ENCODE peak calls at places on chromosomes 1 and 21, in seven cellular contexts. N, X, R, J, F, T and V are unnamed samples.

GRCh38 chr21:40070871-40071270 is 203.6 kb downstream of the PCP4 start:
- DNase-seq in N (no peak), X (no peak), R (no peak), J (no peak), F (no peak), T (no peak), V (no peak)

GRCh38 chr1:115112496-115113375 is 23.4 kb upstream of the TSPAN2 start:
- DNase-seq in N (no peak), X (no peak), R (peak), J (no peak), F (peak), T (no peak), V (no peak)

GRCh38 chr1:223056802-223057201 is 86.2 kb downstream of the TLR5 start:
- DNase-seq in N (no peak), X (no peak), R (no peak), J (no peak), F (no peak), T (no peak), V (no peak)

GRCh38 chr1:166470465-166470864 is 303.7 kb upstream of the FAM78B start:
- DNase-seq in N (no peak), X (no peak), R (no peak), J (no peak), F (no peak), T (no peak), V (no peak)

GRCh38 chr1:213994888-213995287 is 7.1 kb downstream of the PROX1 start:
- DNase-seq in N (no peak), X (no peak), R (no peak), J (no peak), F (no peak), T (no peak), V (no peak)

GRCh38 chr1:193069748-193070394 is 10.5 kb downstream of the RO60 start:
- DNase-seq in N (peak), X (peak), R (no peak), J (no peak), F (peak), T (no peak), V (no peak)

GRCh38 chr1:52141513-52142219 is at the start of gene ZFYVE9:
- DNase-seq in N (peak), X (peak), R (peak), J (no peak), F (peak), T (peak), V (peak)

GRCh38 chr1:218686258-218686657 is 341.1 kb downstream of the TGFB2 start:
- DNase-seq in N (no peak), X (peak), R (no peak), J (no peak), F (peak), T (no peak), V (no peak)

GRCh38 chr1:230828421-230828820 is 39.9 kb downstream of the C1orf198 start:
- DNase-seq in N (no peak), X (no peak), R (no peak), J (no peak), F (no peak), T (no peak), V (peak)

GRCh38 chr1:216461466-216461865 is 38.2 kb upstream of the USH2A start:
- DNase-seq in N (no peak), X (no peak), R (no peak), J (no peak), F (peak), T (no peak), V (no peak)

GRCh38 chr1:79124756-79125155 is 118.2 kb upstream of the ADGRL4 start:
- DNase-seq in N (no peak), X (peak), R (no peak), J (no peak), F (peak), T (no peak), V (no peak)

GRCh38 chr1:66247415-66248208 is 286.3 kb upstream of the SGIP1 start:
- DNase-seq in N (no peak), X (no peak), R (no peak), J (no peak), F (no peak), T (no peak), V (no peak)

GRCh38 chr1:200272669-200273068 is 137.2 kb downstream of the ZNF281 start:
- DNase-seq in N (no peak), X (no peak), R (no peak), J (no peak), F (no peak), T (no peak), V (no peak)

GRCh38 chr1:232899839-232900238 is 50.6 kb upstream of the NTPCR start:
- DNase-seq in N (peak), X (no peak), R (no peak), J (no peak), F (no peak), T (no peak), V (no peak)

GRCh38 chr1:245310605-245311531 is 156.1 kb downstream of the KIF26B start:
- DNase-seq in N (peak), X (no peak), R (no peak), J (no peak), F (peak), T (no peak), V (no peak)

GRCh38 chr1:246786606-246787238 is 62.5 kb downstream of the SCCPDH start:
- DNase-seq in N (no peak), X (no peak), R (no peak), J (no peak), F (no peak), T (no peak), V (no peak)

GRCh38 chr1:95657248-95657647 is 423.2 kb downstream of the RWDD3 start:
- DNase-seq in N (no peak), X (no peak), R (no peak), J (no peak), F (no peak), T (no peak), V (no peak)

GRCh38 chr1:51288578-51288977 is 41.8 kb downstream of the TTC39A start:
- DNase-seq in N (no peak), X (no peak), R (no peak), J (no peak), F (no peak), T (no peak), V (no peak)

GRCh38 chr1:228867093-228867950 is 132.0 kb downstream of the RHOU start:
- DNase-seq in N (no peak), X (no peak), R (no peak), J (no peak), F (no peak), T (no peak), V (no peak)

GRCh38 chr21:25179116-25179515 is 428.2 kb downstream of the MRPL39 start:
- DNase-seq in N (no peak), X (peak), R (no peak), J (no peak), F (peak), T (no peak), V (no peak)

GRCh38 chr21:34313116-34313515 is 50.7 kb upstream of the KCNE2 start:
- DNase-seq in N (no peak), X (no peak), R (no peak), J (no peak), F (peak), T (no peak), V (no peak)

GRCh38 chr1:200038987-200039848 is 11.7 kb downstream of the NR5A2 start:
- DNase-seq in N (no peak), X (peak), R (no peak), J (no peak), F (peak), T (peak), V (peak)

GRCh38 chr1:198158766-198159589 is 2.2 kb downstream of the NEK7 start:
- DNase-seq in N (peak), X (peak), R (peak), J (peak), F (peak), T (peak), V (peak)

GRCh38 chr21:28233536-28234220 is 759.0 kb downstream of the LTN1 start:
- DNase-seq in N (no peak), X (no peak), R (no peak), J (no peak), F (no peak), T (no peak), V (no peak)

GRCh38 chr1:151062738-151063371 is 2.7 kb downstream of the MLLT11 start:
- DNase-seq in N (peak), X (peak), R (no peak), J (no peak), F (peak), T (no peak), V (no peak)

GRCh38 chr1:94745742-94746141 is 74.4 kb upstream of the SLC44A3 start:
- DNase-seq in N (no peak), X (no peak), R (no peak), J (no peak), F (no peak), T (no peak), V (no peak)

GRCh38 chr1:30058966-30059365 is 664.4 kb downstream of the MATN1 start:
- DNase-seq in N (peak), X (peak), R (no peak), J (no peak), F (peak), T (no peak), V (no peak)

GRCh38 chr21:42599962-42600361 is 53.5 kb upstream of the PDE9A start:
- DNase-seq in N (no peak), X (no peak), R (no peak), J (no peak), F (no peak), T (no peak), V (no peak)

GRCh38 chr1:82706741-82707140 is 906.0 kb downstream of the ADGRL2 start:
- DNase-seq in N (peak), X (no peak), R (no peak), J (no peak), F (peak), T (no peak), V (no peak)

GRCh38 chr1:146036241-146036989 is 14.9 kb upstream of the HJV start:
- DNase-seq in N (peak), X (no peak), R (no peak), J (no peak), F (no peak), T (peak), V (no peak)

GRCh38 chr1:240164742-240165141 is 73.1 kb downstream of the FMN2 start:
- DNase-seq in N (no peak), X (no peak), R (no peak), J (no peak), F (no peak), T (no peak), V (no peak)

GRCh38 chr1:48817505-48818114 is 40.9 kb upstream of the BEND5 start:
- DNase-seq in N (no peak), X (peak), R (no peak), J (no peak), F (peak), T (peak), V (no peak)

GRCh38 chr1:246724725-246725095 is 501 bp downstream of the SCCPDH start:
- DNase-seq in N (no peak), X (peak), R (no peak), J (no peak), F (peak), T (peak), V (no peak)

GRCh38 chr1:10324627-10325026 is 74.2 kb upstream of the PGD start:
- DNase-seq in N (no peak), X (no peak), R (no peak), J (no peak), F (no peak), T (no peak), V (no peak)

GRCh38 chr1:160631983-160632625 is 14.7 kb downstream of the SLAMF1 start:
- DNase-seq in N (no peak), X (no peak), R (no peak), J (no peak), F (no peak), T (no peak), V (no peak)

GRCh38 chr1:89519779-89520358 is 4.8 kb upstream of the LRRC8B start:
- DNase-seq in N (peak), X (peak), R (no peak), J (no peak), F (peak), T (peak), V (no peak)

GRCh38 chr1:37434292-37434907 is 40.0 kb upstream of the ZC3H12A start:
- DNase-seq in N (peak), X (peak), R (peak), J (no peak), F (peak), T (peak), V (no peak)

GRCh38 chr1:155012052-155012546 is 9.5 kb downstream of the ZBTB7B start:
- DNase-seq in N (no peak), X (peak), R (no peak), J (no peak), F (peak), T (no peak), V (no peak)

GRCh38 chr1:65114312-65114711 is 33.7 kb upstream of the AK4 start:
- DNase-seq in N (no peak), X (peak), R (no peak), J (no peak), F (no peak), T (no peak), V (no peak)

GRCh38 chr1:116908821-116909510 is 750 bp upstream of the PTGFRN start:
- DNase-seq in N (no peak), X (no peak), R (no peak), J (no peak), F (no peak), T (no peak), V (peak)